ENCODE peak calls at places on chromosomes 11 and 22, in four cellular contexts. Y is cardiac muscle cell, J is kidney epithelial cell, Q is osteoblast. G is an unnamed sample.

GRCh38 chr22:49829044-49829719 is 1.5 kb upstream of the BRD1 start:
- DNase-seq in Y (no peak), J (no peak), Q (peak; percentile 42), G (no peak)

GRCh38 chr22:26285632-26286031 is 116.4 kb downstream of the SEZ6L start:
- DNase-seq in Y (no peak), J (no peak), Q (no peak), G (no peak)

GRCh38 chr11:46296520-46297448 is 19.3 kb downstream of the CREB3L1 start:
- DNase-seq in Y (peak; percentile 97), J (no peak), Q (peak; percentile 96), G (peak; percentile 90)

GRCh38 chr22:35191412-35191811 is 65.9 kb upstream of the HMGXB4 start:
- DNase-seq in Y (peak; percentile 32), J (peak; percentile 35), Q (no peak), G (peak; percentile 9)

GRCh38 chr11:61957028-61957770 is 7.0 kb downstream of the BEST1 start:
- DNase-seq in Y (no peak), J (no peak), Q (no peak), G (no peak)

GRCh38 chr11:68651985-68652682 is 32.2 kb upstream of the GAL start:
- DNase-seq in Y (no peak), J (no peak), Q (peak; percentile 42), G (no peak)

GRCh38 chr11:114556135-114556534 is 3.5 kb downstream of the NXPE1 start:
- DNase-seq in Y (no peak), J (no peak), Q (no peak), G (no peak)

GRCh38 chr22:48089601-48090331 is 1327.3 kb downstream of the TBC1D22A start:
- DNase-seq in Y (peak; percentile 14), J (no peak), Q (peak; percentile 97), G (no peak)

GRCh38 chr11:19102521-19102900 is 14.5 kb upstream of the ZDHHC13 start:
- DNase-seq in Y (no peak), J (no peak), Q (no peak), G (no peak)

GRCh38 chr11:124799384-124800225 is 601 bp downstream of the MSANTD2 start:
- DNase-seq in Y (peak; percentile 19), J (no peak), Q (peak; percentile 88), G (no peak)

GRCh38 chr11:99383628-99384300 is 363.0 kb downstream of the CNTN5 start:
- DNase-seq in Y (no peak), J (no peak), Q (no peak), G (no peak)

GRCh38 chr11:7495997-7496545 is 10.8 kb downstream of the OLFML1 start:
- DNase-seq in Y (no peak), J (no peak), Q (no peak), G (no peak)

GRCh38 chr22:19709063-19709769 is 5.1 kb upstream of the SEPTIN5 start:
- DNase-seq in Y (no peak), J (no peak), Q (peak; percentile 92), G (no peak)

GRCh38 chr11:17873571-17873970 is 139.0 kb downstream of the KCNC1 start:
- DNase-seq in Y (no peak), J (no peak), Q (no peak), G (no peak)

GRCh38 chr22:27795053-27795452 is 6.5 kb downstream of the MN1 start:
- DNase-seq in Y (no peak), J (no peak), Q (peak; percentile 67), G (no peak)

GRCh38 chr11:95283146-95283545 is 52.1 kb upstream of the SESN3 start:
- DNase-seq in Y (no peak), J (no peak), Q (no peak), G (no peak)

GRCh38 chr11:64036081-64037026 is 623 bp downstream of the FLRT1 start:
- DNase-seq in Y (peak; percentile 40), J (no peak), Q (peak; percentile 96), G (no peak)
- TF ChIP-seq CTCF in Y (peak; percentile 19), J (no peak), Q (no peak), G (no peak)

GRCh38 chr11:73997120-73997772 is 11.6 kb downstream of the UCP3 start:
- DNase-seq in Y (no peak), J (no peak), Q (no peak), G (no peak)
- H3K4me3 ChIP-seq in Y (no peak overlapping the region), J (no peak overlapping the region), Q (no peak overlapping the region), G (no peak overlapping the region)

DNA sequence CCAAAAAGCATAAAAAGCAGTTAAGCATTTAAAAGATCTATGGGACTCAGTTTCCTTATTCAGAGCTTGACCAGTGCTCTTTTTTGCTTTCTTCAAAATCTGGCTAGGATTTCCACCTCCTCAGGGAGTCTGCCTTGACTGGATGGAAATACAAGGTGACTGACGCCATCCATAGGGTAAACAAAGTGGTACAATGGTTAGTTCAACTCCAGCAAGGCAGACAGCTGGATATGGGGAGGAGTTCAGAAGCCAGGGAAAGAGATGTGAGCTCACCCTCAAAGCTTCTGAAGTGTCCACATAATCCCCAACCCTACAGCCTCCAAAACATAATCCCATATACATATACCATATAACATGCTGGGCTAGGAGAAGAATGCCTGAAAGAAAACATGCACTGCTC is 52.0 kb downstream of the KIRREL3 start:
- DNase-seq in Y (no peak), J (no peak), Q (no peak), G (no peak)
- TF ChIP-seq CTCF in Y (no peak), J (no peak), Q (no peak), G (no peak)

GRCh38 chr11:64372802-64373597 is 14.0 kb downstream of the RPS6KA4 start:
- DNase-seq in Y (no peak), J (no peak), Q (peak; percentile 87), G (no peak)
- H3K4me3 ChIP-seq in Y (no peak overlapping the region), J (no peak overlapping the region), Q (no peak overlapping the region), G (no peak overlapping the region)

DNA sequence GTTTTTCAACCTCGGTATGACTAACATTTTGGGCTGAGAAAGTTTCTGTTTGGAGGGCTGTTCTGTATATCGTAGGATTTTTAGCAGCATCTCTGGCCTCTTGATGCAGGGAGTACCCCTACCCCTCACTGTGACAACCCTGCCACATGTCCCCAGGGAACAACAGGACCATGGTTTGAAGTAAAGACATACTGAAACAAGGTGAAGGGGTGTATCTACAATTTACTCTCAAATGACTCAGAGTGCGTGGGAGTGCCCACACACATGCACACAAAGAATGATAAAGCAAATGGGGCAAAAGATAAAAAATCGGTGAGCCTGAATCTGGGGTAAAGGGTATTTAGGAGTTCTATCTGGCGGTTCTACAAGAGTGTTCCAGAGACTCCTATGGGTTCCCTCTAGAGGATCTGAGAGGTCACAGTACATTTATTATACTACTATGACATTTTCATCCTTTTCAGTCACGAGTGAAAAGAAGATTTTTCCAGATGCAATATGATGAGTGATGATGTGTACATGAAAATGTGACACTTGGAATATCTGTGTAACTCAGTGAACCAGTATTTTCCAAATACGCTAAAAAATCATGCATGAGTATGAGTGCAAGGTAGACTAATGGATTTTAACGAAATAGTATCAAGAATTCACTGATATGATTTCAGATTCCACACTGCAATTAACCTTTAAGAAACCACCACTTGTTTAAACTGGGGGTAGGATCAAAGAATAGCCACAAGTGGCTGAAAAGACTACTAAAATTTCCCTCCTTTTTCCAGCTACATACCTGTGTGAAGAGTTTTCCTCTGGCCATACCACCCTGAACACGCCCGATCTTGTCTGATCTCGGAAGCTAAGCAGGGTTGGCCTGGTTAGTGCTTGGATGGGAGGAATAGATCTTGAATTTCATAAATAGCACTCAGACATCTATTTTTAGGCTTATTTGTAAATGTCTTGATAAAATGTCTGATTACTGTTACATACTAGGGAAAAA is 56.3 kb upstream of the YPEL1 start:
- DNase-seq in Y (peak; percentile 50), J (no peak), Q (no peak), G (no peak)
- TF ChIP-seq CTCF in Y (no peak), J (no peak), Q (peak; percentile 25), G (no peak)

GRCh38 chr11:118170892-118171273 is 5.6 kb downstream of the SCN2B start:
- DNase-seq in Y (no peak), J (no peak), Q (peak; percentile 75), G (no peak)
- H3K4me3 ChIP-seq in Y (no peak overlapping the region), J (no peak overlapping the region), Q (no peak overlapping the region), G (no peak overlapping the region)

DNA sequence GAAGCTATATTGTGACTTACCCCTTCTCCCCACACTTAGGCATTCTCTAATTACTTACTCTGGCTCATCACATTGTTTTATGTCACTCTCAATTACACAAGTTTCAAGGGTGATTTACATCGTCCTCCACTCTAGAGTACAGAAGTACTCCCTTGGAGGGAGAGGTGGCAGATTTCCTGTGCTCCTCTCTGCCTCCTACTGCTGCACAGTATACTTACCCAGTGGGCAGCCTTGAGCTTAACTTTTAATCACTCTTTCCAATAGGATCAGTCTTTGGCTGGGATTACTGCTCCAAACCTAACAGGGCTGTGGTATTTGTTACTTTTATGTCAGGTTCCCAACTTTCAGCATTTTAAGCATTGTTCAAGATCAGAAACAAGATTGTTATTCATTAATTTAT is 211.5 kb downstream of the AASDHPPT start:
- DNase-seq in Y (no peak), J (no peak), Q (no peak), G (no peak)
- TF ChIP-seq CTCF in Y (no peak), J (no peak), Q (no peak), G (no peak)

GRCh38 chr11:119061256-119061655 is 4.3 kb upstream of the HYOU1 start:
- DNase-seq in Y (no peak), J (no peak), Q (peak; percentile 26), G (no peak)

GRCh38 chr11:119062779-119063178 is 4.8 kb upstream of the VPS11 start:
- DNase-seq in Y (peak; percentile 73), J (no peak), Q (peak; percentile 68), G (no peak)

GRCh38 chr11:119065369-119065768 is 2.2 kb upstream of the VPS11 start:
- DNase-seq in Y (peak; percentile 45), J (no peak), Q (peak; percentile 87), G (no peak)

GRCh38 chr11:119067371-119068222 is at the start of gene VPS11:
- DNase-seq in Y (peak; percentile 96), J (peak; percentile 79), Q (peak; percentile 100), G (peak; percentile 89)

DNA sequence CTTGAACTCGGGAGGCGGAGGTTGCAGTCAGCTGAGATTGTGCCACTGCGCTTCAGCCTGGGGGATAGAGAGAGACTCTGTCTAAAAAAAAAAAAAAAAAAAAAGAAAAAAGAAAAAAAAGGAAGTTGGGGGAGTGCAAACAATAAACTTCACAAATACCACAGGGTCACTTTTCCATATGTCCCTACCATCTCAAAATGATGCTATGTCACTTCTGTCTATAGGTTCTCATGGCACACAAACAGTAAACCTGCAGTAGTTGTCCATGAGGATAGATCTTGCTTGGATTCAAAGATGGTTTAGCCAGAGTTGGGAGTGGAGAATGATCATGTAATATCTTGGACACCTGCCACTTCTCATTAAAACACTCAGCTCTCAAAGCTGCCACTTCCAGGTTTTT is 1.1 kb upstream of the VPS11 start:
- DNase-seq in Y (no peak), J (no peak), Q (no peak), G (no peak)
- H3K4me3 ChIP-seq in Y (peak overlapping the region; percentile 88), J (peak overlapping the region; percentile 99), Q (peak overlapping the region; percentile 98), G (peak overlapping the region; percentile 100)

G was measured in astrocyte of the cerebellum.